ENCODE peak calls at places on chromosomes 6 and 20, in six cellular contexts. F, P, D, J, Q and X are unnamed samples.
A peak's percentile ranks its signal among the peaks of the same experiment; 100 is the strongest.

GRCh38 chr6:4964675-4965336 is 39.0 kb downstream of the RPP40 start:
- DNase-seq in J (peak; percentile 17), Q (no peak), P (peak; percentile 25), F (no peak), D (no peak), X (no peak)

GRCh38 chr6:31918069-31918725 is 9.3 kb upstream of the C2 start:
- DNase-seq in J (no peak), P (no peak), D (no peak), F (no peak), Q (no peak), X (no peak)

GRCh38 chr6:135280375-135281136 is 99.4 kb downstream of the MYB start:
- DNase-seq in P (no peak), F (no peak), Q (peak; percentile 27), J (no peak), D (no peak), X (no peak)

GRCh38 chr6:82205793-82206425 is 41.6 kb downstream of the IBTK start:
- DNase-seq in F (no peak), J (no peak), P (no peak), D (no peak), Q (peak; percentile 38), X (no peak)

GRCh38 chr20:43771791-43772190 is 45.0 kb upstream of the GTSF1L start:
- DNase-seq in D (no peak), Q (no peak), F (no peak), P (no peak), J (no peak), X (peak; percentile 28)

GRCh38 chr20:17825251-17825691 is 125.5 kb downstream of the BANF2 start:
- DNase-seq in P (no peak), F (no peak), Q (no peak), D (no peak), J (no peak), X (no peak)

GRCh38 chr6:72140795-72141194 is 254.4 kb downstream of the RIMS1 start:
- DNase-seq in Q (no peak), P (no peak), J (no peak), D (no peak), F (no peak), X (no peak)

GRCh38 chr6:168116975-168117899 is 38.2 kb upstream of the FRMD1 start:
- DNase-seq in Q (peak; percentile 10), F (peak; percentile 25), P (peak; percentile 19), J (peak; percentile 15), D (no peak), X (peak; percentile 36)

GRCh38 chr6:48744948-48745347 is 634.0 kb upstream of the PTCHD4 start:
- DNase-seq in P (no peak), Q (no peak), D (no peak), J (peak; percentile 21), F (no peak), X (no peak)

GRCh38 chr20:10219452-10219791 is 792 bp downstream of the SNAP25 start:
- DNase-seq in Q (peak; percentile 84), J (peak; percentile 87), P (peak; percentile 71), F (peak; percentile 78), D (peak; percentile 73), X (peak; percentile 94)

GRCh38 chr6:85483861-85484260 is 34.0 kb downstream of the NT5E start:
- DNase-seq in D (no peak), Q (no peak), J (no peak), F (no peak), P (no peak), X (peak; percentile 10)

GRCh38 chr6:29763491-29764289 is 40.5 kb downstream of the HLA-F start:
- DNase-seq in D (no peak), F (no peak), Q (no peak), P (no peak), J (peak; percentile 45), X (peak; percentile 36)

DNA sequence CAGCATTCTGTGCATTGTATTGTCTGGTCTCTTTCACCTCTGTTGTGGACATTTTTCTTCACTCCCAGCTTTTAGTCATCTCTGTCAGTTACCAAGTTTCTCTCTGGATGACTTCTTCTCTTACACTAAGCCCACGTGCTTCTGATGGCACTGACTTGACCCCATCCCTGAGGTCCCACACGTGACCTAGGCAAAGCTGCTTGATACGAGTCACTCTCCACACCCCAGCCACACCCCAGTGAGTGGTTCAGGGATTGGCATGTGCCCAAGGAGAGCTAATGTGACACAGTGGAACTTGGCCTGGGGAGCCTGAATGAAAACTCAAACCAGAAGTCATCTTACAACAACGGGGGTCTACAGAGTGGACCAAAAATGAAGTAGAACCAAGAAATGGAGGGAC is 32.2 kb downstream of the HTR1E start:
- DNase-seq in J (no peak), Q (no peak), P (no peak), F (no peak), D (no peak), X (no peak)
- H3K27ac ChIP-seq in J (no peak overlapping the region), Q (no peak overlapping the region), P (no peak overlapping the region), F (no peak overlapping the region), D (no peak overlapping the region), X (no peak overlapping the region)

GRCh38 chr6:6002809-6003333 is 3.9 kb downstream of the NRN1 start:
- DNase-seq in Q (no peak), F (no peak), P (no peak), J (peak; percentile 81), D (no peak), X (no peak)
- H3K4me1 ChIP-seq in Q (peaks cover 8% of the 10 kb centered on the region), F (peaks cover 7% of the 10 kb centered on the region), P (peaks cover 63% of the 10 kb centered on the region), J (peaks cover 4% of the 10 kb centered on the region), D (peaks cover 61% of the 10 kb centered on the region), X (peaks cover 13% of the 10 kb centered on the region)

GRCh38 chr6:53557005-53557715 is 12.3 kb upstream of the GCLC start:
- DNase-seq in J (no peak), Q (no peak), D (no peak), P (no peak), F (no peak), X (no peak)
- H3K9me3 ChIP-seq in J (no peaks in the 10 kb centered on the region), Q (no peaks in the 10 kb centered on the region), D (no peaks in the 10 kb centered on the region), P (no peaks in the 10 kb centered on the region), F (no peaks in the 10 kb centered on the region), X (peaks cover 76% of the 10 kb centered on the region)

GRCh38 chr6:123168892-123169851 is 173.1 kb downstream of the CLVS2 start:
- DNase-seq in F (no peak), J (no peak), P (no peak), Q (no peak), D (no peak), X (no peak)
- H3K27ac ChIP-seq in F (no peak overlapping the region), J (no peak overlapping the region), P (no peak overlapping the region), Q (no peak overlapping the region), D (no peak overlapping the region), X (no peak overlapping the region)